ENCODE peak calls at places on chromosomes 7 and 10, in nine cellular contexts. One of them, this sample, is unnamed.

GRCh38 chr10:86944471-86944870 is 12.9 kb downstream of the MMRN2 start:
- DNase-seq in PC-3: peak
- DNase-seq in fibroblast of lung: no peak
- DNase-seq in fibroblast of pulmonary artery: no peak
- DNase-seq in progenitor cell of endocrine pancreas: no peak
- DNase-seq in heart left ventricle: no peak
- DNase-seq in glutamatergic neuron: no peak
- DNase-seq in PC-9: peak
- DNase-seq in GM10248: no peak
- DNase-seq in this sample: no peak

GRCh38 chr7:157928171-157928794 is 591.5 kb downstream of the DNAJB6 start:
- DNase-seq in heart left ventricle: no peak
- DNase-seq in progenitor cell of endocrine pancreas: no peak
- DNase-seq in fibroblast of pulmonary artery: no peak
- DNase-seq in GM10248: no peak
- DNase-seq in fibroblast of lung: no peak
- DNase-seq in PC-9: no peak
- DNase-seq in glutamatergic neuron: no peak
- DNase-seq in PC-3: no peak
- DNase-seq in this sample: no peak

GRCh38 chr7:44522315-44522714 is 18.8 kb downstream of the NPC1L1 start:
- DNase-seq in heart left ventricle: no peak
- DNase-seq in fibroblast of pulmonary artery: no peak
- DNase-seq in PC-9: no peak
- DNase-seq in GM10248: no peak
- DNase-seq in PC-3: no peak
- DNase-seq in progenitor cell of endocrine pancreas: no peak
- DNase-seq in glutamatergic neuron: no peak
- DNase-seq in fibroblast of lung: no peak
- DNase-seq in this sample: no peak

GRCh38 chr7:1700536-1701333 is 30.7 kb downstream of the ELFN1 start:
- DNase-seq in fibroblast of pulmonary artery: no peak
- DNase-seq in PC-3: no peak
- DNase-seq in GM10248: no peak
- DNase-seq in progenitor cell of endocrine pancreas: no peak
- DNase-seq in heart left ventricle: peak
- DNase-seq in PC-9: no peak
- DNase-seq in glutamatergic neuron: no peak
- DNase-seq in fibroblast of lung: no peak
- DNase-seq in this sample: no peak

GRCh38 chr10:70444613-70445222 is 3.2 kb upstream of the NODAL start:
- DNase-seq in fibroblast of pulmonary artery: no peak
- DNase-seq in glutamatergic neuron: no peak
- DNase-seq in fibroblast of lung: no peak
- DNase-seq in progenitor cell of endocrine pancreas: no peak
- DNase-seq in PC-3: no peak
- DNase-seq in PC-9: no peak
- DNase-seq in GM10248: no peak
- DNase-seq in heart left ventricle: no peak
- DNase-seq in this sample: no peak

GRCh38 chr7:148135106-148135505 is 455.5 kb upstream of the C7orf33 start:
- DNase-seq in fibroblast of lung: no peak
- DNase-seq in PC-9: peak
- DNase-seq in PC-3: peak
- DNase-seq in GM10248: no peak
- DNase-seq in fibroblast of pulmonary artery: peak
- DNase-seq in progenitor cell of endocrine pancreas: no peak
- DNase-seq in glutamatergic neuron: no peak
- DNase-seq in heart left ventricle: no peak
- DNase-seq in this sample: no peak

GRCh38 chr7:100115026-100115425 is 4.1 kb downstream of the TAF6 start:
- DNase-seq in PC-3: no peak
- DNase-seq in fibroblast of pulmonary artery: no peak
- DNase-seq in fibroblast of lung: no peak
- DNase-seq in progenitor cell of endocrine pancreas: no peak
- DNase-seq in PC-9: no peak
- DNase-seq in glutamatergic neuron: no peak
- DNase-seq in GM10248: no peak
- DNase-seq in heart left ventricle: no peak
- DNase-seq in this sample: no peak

GRCh38 chr10:76133597-76134255 is 702.3 kb downstream of the LRMDA start:
- DNase-seq in glutamatergic neuron: no peak
- DNase-seq in GM10248: no peak
- DNase-seq in heart left ventricle: no peak
- DNase-seq in PC-9: no peak
- DNase-seq in progenitor cell of endocrine pancreas: no peak
- DNase-seq in fibroblast of pulmonary artery: no peak
- DNase-seq in PC-3: no peak
- DNase-seq in fibroblast of lung: no peak
- DNase-seq in this sample: no peak

GRCh38 chr7:23530355-23530754 is 1.4 kb downstream of the TRA2A start:
- DNase-seq in fibroblast of lung: peak
- DNase-seq in glutamatergic neuron: no peak
- DNase-seq in PC-3: peak
- DNase-seq in GM10248: peak
- DNase-seq in progenitor cell of endocrine pancreas: no peak
- DNase-seq in fibroblast of pulmonary artery: peak
- DNase-seq in heart left ventricle: no peak
- DNase-seq in PC-9: peak
- DNase-seq in this sample: no peak

GRCh38 chr10:117175901-117176534 is 21.3 kb upstream of the KCNK18 start:
- DNase-seq in GM10248: peak
- DNase-seq in progenitor cell of endocrine pancreas: peak
- DNase-seq in PC-3: peak
- DNase-seq in fibroblast of lung: peak
- DNase-seq in heart left ventricle: peak
- DNase-seq in PC-9: peak
- DNase-seq in fibroblast of pulmonary artery: peak
- DNase-seq in glutamatergic neuron: peak
- DNase-seq in this sample: peak

GRCh38 chr10:63410633-63411032 is 55.1 kb downstream of the JMJD1C start:
- DNase-seq in progenitor cell of endocrine pancreas: no peak
- DNase-seq in glutamatergic neuron: no peak
- DNase-seq in PC-3: no peak
- DNase-seq in fibroblast of pulmonary artery: no peak
- DNase-seq in heart left ventricle: no peak
- DNase-seq in PC-9: no peak
- DNase-seq in GM10248: no peak
- DNase-seq in fibroblast of lung: no peak
- DNase-seq in this sample: no peak

GRCh38 chr7:66140924-66141323 is 26.3 kb downstream of the CRCP start:
- DNase-seq in fibroblast of lung: peak
- DNase-seq in fibroblast of pulmonary artery: peak
- DNase-seq in PC-3: peak
- DNase-seq in heart left ventricle: peak
- DNase-seq in PC-9: no peak
- DNase-seq in progenitor cell of endocrine pancreas: peak
- DNase-seq in glutamatergic neuron: peak
- DNase-seq in GM10248: no peak
- DNase-seq in this sample: peak

GRCh38 chr10:11043039-11043438 is 25.4 kb downstream of the CELF2 start:
- DNase-seq in progenitor cell of endocrine pancreas: no peak
- DNase-seq in fibroblast of pulmonary artery: no peak
- DNase-seq in PC-9: no peak
- DNase-seq in GM10248: no peak
- DNase-seq in PC-3: no peak
- DNase-seq in fibroblast of lung: no peak
- DNase-seq in glutamatergic neuron: no peak
- DNase-seq in heart left ventricle: no peak
- DNase-seq in this sample: no peak

GRCh38 chr10:100889546-100889945 is 23.2 kb upstream of the SLF2 start:
- DNase-seq in progenitor cell of endocrine pancreas: no peak
- DNase-seq in heart left ventricle: peak
- DNase-seq in GM10248: no peak
- DNase-seq in fibroblast of lung: peak
- DNase-seq in fibroblast of pulmonary artery: no peak
- DNase-seq in PC-3: no peak
- DNase-seq in glutamatergic neuron: no peak
- DNase-seq in PC-9: no peak
- DNase-seq in this sample: no peak

GRCh38 chr7:155750255-155751125 is 61.8 kb downstream of the SHH start:
- DNase-seq in PC-3: peak
- DNase-seq in fibroblast of lung: no peak
- DNase-seq in fibroblast of pulmonary artery: no peak
- DNase-seq in heart left ventricle: no peak
- DNase-seq in PC-9: no peak
- DNase-seq in GM10248: no peak
- DNase-seq in glutamatergic neuron: no peak
- DNase-seq in progenitor cell of endocrine pancreas: no peak
- DNase-seq in this sample: no peak

GRCh38 chr7:108203433-108204002 is 73.4 kb upstream of the LAMB4 start:
- DNase-seq in fibroblast of pulmonary artery: no peak
- DNase-seq in PC-3: no peak
- DNase-seq in progenitor cell of endocrine pancreas: no peak
- DNase-seq in fibroblast of lung: no peak
- DNase-seq in PC-9: no peak
- DNase-seq in glutamatergic neuron: peak
- DNase-seq in heart left ventricle: no peak
- DNase-seq in GM10248: no peak
- DNase-seq in this sample: no peak

GRCh38 chr10:92801978-92802872 is 46.1 kb upstream of the EXOC6 start:
- DNase-seq in heart left ventricle: no peak
- DNase-seq in PC-9: no peak
- DNase-seq in PC-3: no peak
- DNase-seq in fibroblast of lung: no peak
- DNase-seq in fibroblast of pulmonary artery: no peak
- DNase-seq in GM10248: no peak
- DNase-seq in glutamatergic neuron: no peak
- DNase-seq in progenitor cell of endocrine pancreas: no peak
- DNase-seq in this sample: no peak

GRCh38 chr10:3263082-3263481 is 90.5 kb upstream of the PITRM1 start:
- DNase-seq in heart left ventricle: no peak
- DNase-seq in PC-9: no peak
- DNase-seq in PC-3: no peak
- DNase-seq in progenitor cell of endocrine pancreas: no peak
- DNase-seq in GM10248: no peak
- DNase-seq in glutamatergic neuron: no peak
- DNase-seq in fibroblast of pulmonary artery: no peak
- DNase-seq in fibroblast of lung: no peak
- DNase-seq in this sample: no peak

GRCh38 chr10:52424343-52424742 is 110.3 kb downstream of the DKK1 start:
- DNase-seq in fibroblast of pulmonary artery: no peak
- DNase-seq in glutamatergic neuron: no peak
- DNase-seq in GM10248: no peak
- DNase-seq in fibroblast of lung: no peak
- DNase-seq in progenitor cell of endocrine pancreas: no peak
- DNase-seq in heart left ventricle: no peak
- DNase-seq in PC-3: no peak
- DNase-seq in PC-9: no peak
- DNase-seq in this sample: no peak

GRCh38 chr7:138755831-138756590 is 41.8 kb upstream of the TMEM213 start:
- DNase-seq in fibroblast of lung: peak
- DNase-seq in PC-9: peak
- DNase-seq in PC-3: peak
- DNase-seq in glutamatergic neuron: no peak
- DNase-seq in heart left ventricle: no peak
- DNase-seq in fibroblast of pulmonary artery: no peak
- DNase-seq in progenitor cell of endocrine pancreas: no peak
- DNase-seq in GM10248: no peak
- DNase-seq in this sample: no peak
- TF ChIP-seq CTCF in fibroblast of lung: no peak
- TF ChIP-seq CTCF in PC-9: no peak
- TF ChIP-seq CTCF in PC-3: no peak
- TF ChIP-seq CTCF in glutamatergic neuron: no peak
- TF ChIP-seq CTCF in heart left ventricle: no peak
- TF ChIP-seq CTCF in fibroblast of pulmonary artery: no peak
- TF ChIP-seq CTCF in progenitor cell of endocrine pancreas: no peak
- TF ChIP-seq CTCF in GM10248: no peak
- TF ChIP-seq CTCF in this sample: no peak

DNA sequence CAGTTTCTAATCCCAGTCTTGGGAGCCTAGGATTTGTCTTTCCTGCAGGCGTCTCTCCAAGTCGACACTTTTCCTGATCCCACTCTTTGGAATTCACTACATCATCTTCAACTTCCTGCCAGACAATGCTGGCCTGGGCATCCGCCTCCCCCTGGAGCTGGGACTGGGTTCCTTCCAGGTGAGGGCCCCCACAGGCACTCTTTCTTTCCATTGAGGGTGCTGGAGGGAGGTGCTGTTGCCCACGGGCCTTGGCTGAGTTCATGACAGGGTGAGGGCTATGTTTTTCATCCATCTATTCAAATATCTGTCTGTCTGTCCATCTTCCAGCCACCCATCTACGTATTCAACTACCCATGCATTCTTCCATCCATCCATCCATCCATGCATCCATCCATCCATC is 12.6 kb downstream of the GHRHR start:
- DNase-seq in fibroblast of pulmonary artery: no peak
- DNase-seq in heart left ventricle: no peak
- DNase-seq in PC-9: no peak
- DNase-seq in fibroblast of lung: no peak
- DNase-seq in PC-3: no peak
- DNase-seq in glutamatergic neuron: no peak
- DNase-seq in progenitor cell of endocrine pancreas: no peak
- DNase-seq in GM10248: no peak
- DNase-seq in this sample: no peak
- TF ChIP-seq CTCF in fibroblast of pulmonary artery: no peak
- TF ChIP-seq CTCF in heart left ventricle: no peak
- TF ChIP-seq CTCF in PC-9: no peak
- TF ChIP-seq CTCF in fibroblast of lung: no peak
- TF ChIP-seq CTCF in PC-3: no peak
- TF ChIP-seq CTCF in glutamatergic neuron: no peak
- TF ChIP-seq CTCF in progenitor cell of endocrine pancreas: no peak
- TF ChIP-seq CTCF in GM10248: no peak
- TF ChIP-seq CTCF in this sample: no peak

GRCh38 chr7:149753370-149754233 is 19.8 kb downstream of the ZNF467 start:
- DNase-seq in glutamatergic neuron: peak
- DNase-seq in fibroblast of lung: no peak
- DNase-seq in GM10248: no peak
- DNase-seq in PC-9: no peak
- DNase-seq in fibroblast of pulmonary artery: peak
- DNase-seq in PC-3: peak
- DNase-seq in progenitor cell of endocrine pancreas: peak
- DNase-seq in heart left ventricle: no peak
- DNase-seq in this sample: peak
- TF ChIP-seq CTCF in glutamatergic neuron: peak
- TF ChIP-seq CTCF in fibroblast of lung: peak
- TF ChIP-seq CTCF in GM10248: peak
- TF ChIP-seq CTCF in PC-9: peak
- TF ChIP-seq CTCF in fibroblast of pulmonary artery: peak
- TF ChIP-seq CTCF in PC-3: peak
- TF ChIP-seq CTCF in progenitor cell of endocrine pancreas: peak
- TF ChIP-seq CTCF in heart left ventricle: peak
- TF ChIP-seq CTCF in this sample: peak

DNA sequence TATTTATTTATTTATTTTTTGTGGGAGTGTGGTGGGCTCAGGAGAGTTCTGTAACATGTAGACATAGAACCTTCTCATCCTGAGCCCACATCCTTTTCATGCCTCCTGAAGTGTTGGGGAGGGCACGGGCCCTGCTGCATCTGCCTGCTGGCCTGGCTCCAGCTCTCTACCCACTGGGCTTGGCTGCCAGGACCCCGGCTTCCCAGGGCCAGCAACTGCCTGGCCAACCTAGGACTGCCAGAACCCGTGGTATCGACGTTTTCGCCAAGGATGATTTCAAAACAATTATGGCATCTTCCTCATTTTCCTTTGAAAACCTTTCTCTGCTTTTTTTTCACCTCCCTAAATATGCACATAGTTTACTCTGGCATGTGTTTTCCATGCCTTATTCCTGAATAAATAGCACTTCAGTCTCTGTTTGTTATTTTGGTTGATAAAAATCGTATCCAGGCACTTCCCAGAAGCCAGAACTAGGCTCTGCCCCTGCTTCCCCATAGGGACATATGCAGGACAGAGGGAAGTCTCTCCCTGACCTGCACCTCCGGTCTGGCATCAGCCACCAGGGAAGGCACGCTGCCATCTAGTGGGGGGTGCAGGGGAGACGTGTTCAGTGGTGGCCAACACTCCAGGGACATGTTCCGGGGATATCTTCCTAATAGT is 31.0 kb upstream of the ANTXRL start:
- DNase-seq in glutamatergic neuron: peak
- DNase-seq in fibroblast of pulmonary artery: peak
- DNase-seq in GM10248: peak
- DNase-seq in progenitor cell of endocrine pancreas: peak
- DNase-seq in fibroblast of lung: peak
- DNase-seq in PC-3: peak
- DNase-seq in PC-9: peak
- DNase-seq in heart left ventricle: peak
- DNase-seq in this sample: peak
- TF ChIP-seq CTCF in glutamatergic neuron: peak
- TF ChIP-seq CTCF in fibroblast of pulmonary artery: peak
- TF ChIP-seq CTCF in GM10248: peak
- TF ChIP-seq CTCF in progenitor cell of endocrine pancreas: peak
- TF ChIP-seq CTCF in fibroblast of lung: no peak
- TF ChIP-seq CTCF in PC-3: peak
- TF ChIP-seq CTCF in PC-9: peak
- TF ChIP-seq CTCF in heart left ventricle: peak
- TF ChIP-seq CTCF in this sample: peak

This sample was measured in endothelial cell.